ENCODE peak calls at places on chromosomes 12 and 14, in six cellular contexts. O is H9, T is mesendoderm, B is neuronal stem cell, A is mesenchymal stem cell, G is H1. P is an unnamed sample. For H3K4me1, the result is how much of the 10 kb centered on the place peaks cover.

GRCh38 chr12:28032811-28033537 is 60.4 kb upstream of the PTHLH start:
- DNase-seq in O (no peak), T (no peak), B (no peak), A (peak), G (no peak), P (peak)

GRCh38 chr14:80637726-80638619 is 303.6 kb downstream of the CEP128 start:
- DNase-seq in O (no peak), T (no peak), B (no peak), A (no peak), G (no peak), P (no peak)

GRCh38 chr14:20417250-20418186 is 4.2 kb upstream of the TEP1 start:
- DNase-seq in O (no peak), T (no peak), B (no peak), A (no peak), G (no peak), P (no peak)

GRCh38 chr14:72788255-72788654 is 105.6 kb downstream of the DPF3 start:
- DNase-seq in O (no peak), T (no peak), B (no peak), A (no peak), G (no peak), P (no peak)

GRCh38 chr14:105857816-105858675 is 331.7 kb downstream of the TMEM121 start:
- DNase-seq in O (peak), T (no peak), B (no peak), A (no peak), G (no peak), P (no peak)

GRCh38 chr14:94051115-94051514 is 25.0 kb downstream of the OTUB2 start:
- DNase-seq in O (peak), T (peak), B (no peak), A (peak), G (no peak), P (peak)

GRCh38 chr12:127685476-127686234 is 581.3 kb upstream of the TMEM132C start:
- DNase-seq in O (no peak), T (no peak), B (no peak), A (no peak), G (no peak), P (no peak)

GRCh38 chr14:100988411-100988900 is 84.9 kb upstream of the RTL1 start:
- DNase-seq in O (no peak), T (no peak), B (no peak), A (no peak), G (no peak), P (peak)

GRCh38 chr12:92098594-92099370 is 46.9 kb downstream of the BTG1 start:
- DNase-seq in O (no peak), T (no peak), B (no peak), A (no peak), G (no peak), P (no peak)

GRCh38 chr12:8493084-8493483 is 20.2 kb upstream of the CLEC4D start:
- DNase-seq in O (no peak), T (no peak), B (no peak), A (peak), G (no peak), P (no peak)

DNA sequence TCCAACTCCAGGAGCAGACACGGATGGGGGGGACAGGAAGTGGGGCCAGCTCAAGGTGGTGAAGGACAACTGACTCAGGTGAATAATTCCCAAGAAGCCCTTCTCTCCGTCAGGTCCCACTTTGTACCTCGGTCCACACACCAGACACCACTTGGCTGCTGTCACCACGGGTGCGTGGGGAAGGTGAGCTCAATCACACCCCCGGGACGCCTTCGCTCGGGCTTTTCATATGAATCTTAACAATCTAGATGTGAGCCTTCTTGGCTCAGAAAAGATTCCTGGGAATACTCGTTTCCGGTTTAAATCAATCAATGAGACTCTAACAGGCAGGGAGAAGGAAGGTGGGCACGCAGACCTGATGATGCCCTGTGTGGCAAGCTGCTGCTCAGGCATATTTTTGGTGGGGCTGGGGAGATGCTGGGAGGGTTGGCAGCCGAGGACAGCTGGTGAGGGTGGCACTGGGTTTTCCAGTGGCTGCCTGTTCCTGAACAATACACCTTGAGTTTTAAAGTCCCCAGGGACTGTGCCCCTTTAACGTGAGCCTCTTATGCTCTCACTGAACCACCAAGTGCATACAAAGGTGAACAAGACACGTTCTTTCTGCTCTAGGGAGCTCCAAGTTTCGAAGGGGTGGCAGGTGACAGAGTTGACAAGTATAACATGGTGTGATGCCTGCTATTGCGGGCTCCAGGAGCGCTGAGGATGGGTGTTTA is 5.1 kb downstream of the TESC start:
- DNase-seq in O (no peak), T (no peak), B (no peak), A (no peak), G (no peak), P (no peak)
- H3K4ac ChIP-seq in O (no peak), T (no peak), B (no peak), A (no peak), G (no peak), P (no peak)

GRCh38 chr12:124535066-124535740 is 32.2 kb downstream of the NCOR2 start:
- DNase-seq in O (no peak), T (no peak), B (no peak), A (no peak), G (no peak), P (no peak)

GRCh38 chr12:124537525-124538193 is 29.8 kb downstream of the NCOR2 start:
- DNase-seq in O (no peak), T (no peak), B (no peak), A (no peak), G (no peak), P (no peak)

GRCh38 chr12:124536613-124537012 is 30.8 kb downstream of the NCOR2 start:
- DNase-seq in O (no peak), T (no peak), B (no peak), A (peak), G (no peak), P (peak)

GRCh38 chr12:124539084-124540041 is 28.0 kb downstream of the NCOR2 start:
- DNase-seq in O (no peak), T (no peak), B (no peak), A (no peak), G (no peak), P (no peak)

GRCh38 chr12:124538194-124539082 is 29.0 kb downstream of the NCOR2 start:
- DNase-seq in O (no peak), T (no peak), B (no peak), A (peak), G (no peak), P (no peak)
- H3K4me1 ChIP-seq in O (under half), T (under half), B (under half), A (half or more), G (under half), P (under half)

GRCh38 chr14:57957441-57957840 is 91.5 kb upstream of the SLC35F4 start:
- DNase-seq in O (no peak), T (no peak), B (no peak), A (no peak), G (no peak), P (no peak)
- H3K4ac ChIP-seq in O (no peak), T (no peak), B (no peak), A (no peak), G (no peak), P (no peak)

GRCh38 chr14:38867561-38868150 is 235.4 kb downstream of the SEC23A start:
- DNase-seq in O (peak), T (peak), B (peak), A (peak), G (peak), P (peak)

GRCh38 chr14:38868415-38869290 is 234.4 kb downstream of the SEC23A start:
- DNase-seq in O (no peak), T (no peak), B (no peak), A (no peak), G (no peak), P (no peak)

GRCh38 chr14:38870437-38870836 is 232.6 kb downstream of the SEC23A start:
- DNase-seq in O (no peak), T (no peak), B (no peak), A (no peak), G (no peak), P (no peak)

GRCh38 chr14:38862381-38862780 is 240.7 kb downstream of the SEC23A start:
- DNase-seq in O (no peak), T (no peak), B (no peak), A (no peak), G (no peak), P (no peak)

DNA sequence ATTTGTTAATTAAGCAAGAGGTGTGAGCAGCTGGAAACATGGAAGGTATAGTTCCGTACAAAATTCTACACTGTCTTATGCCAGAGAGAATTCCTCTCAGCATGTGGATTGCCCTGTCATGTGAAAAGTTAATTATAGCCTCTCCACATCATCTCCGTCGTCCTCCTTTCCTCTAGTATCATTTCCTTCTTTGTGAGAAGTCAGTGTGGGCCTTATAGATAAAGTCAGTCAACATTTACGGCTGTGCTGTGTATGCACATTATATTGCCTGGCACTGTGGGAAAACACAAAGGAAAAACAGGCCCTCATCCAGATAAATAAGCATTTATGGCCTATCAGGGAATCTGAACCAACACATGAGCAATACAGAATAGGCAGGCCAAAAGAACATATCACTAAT is 236.6 kb downstream of the SEC23A start:
- DNase-seq in O (no peak), T (no peak), B (no peak), A (peak), G (no peak), P (no peak)
- H3K4me1 ChIP-seq in O (under half), T (under half), B (under half), A (under half), G (under half), P (under half)

P was measured in IMR-90.